ENCODE peak calls at places on chromosomes 11 and 22, in nine cellular contexts. K is H1; X is activated T-cell treated with anti-CD3 and anti-CD28 coated beads for 24 hours; A is T-cell; N is activated CD8-positive, alpha-beta memory T cell treated with anti-CD3 and anti-CD28 coated beads, Interleukin-2, amount 50 U/mL, for 4 hours; G is NCI-H2029; V is anterior cingulate cortex; M is epithelial cell of proximal tubule; Y is activated naive CD4-positive, alpha-beta T cell treated with anti-CD3 and anti-CD28 coated beads, Interleukin-2, amount 10 ng/mL, durations not matched to agents 7 days and 5 days. D is an unnamed sample.

GRCh38 chr11:50170115-50170514 is 137.4 kb downstream of the OR4C45 start:
- DNase-seq in K (no peak), A (no peak), Y (no peak), M (no peak), V (no peak), X (no peak), G (no peak), N (no peak), D (no peak)

GRCh38 chr11:115920841-115921480 is 416.7 kb upstream of the CADM1 start:
- DNase-seq in V (no peak), N (no peak), K (no peak), Y (no peak), M (peak), G (no peak), A (no peak), X (no peak), D (no peak)

GRCh38 chr11:69656536-69657455 is 15.8 kb downstream of the CCND1 start:
- DNase-seq in A (no peak), Y (no peak), K (peak), X (no peak), V (no peak), M (no peak), G (no peak), N (no peak), D (no peak)

GRCh38 chr11:70699294-70700221 is 301.2 kb downstream of the CTTN start:
- DNase-seq in N (no peak), X (no peak), G (no peak), M (no peak), A (no peak), V (no peak), Y (no peak), K (no peak), D (no peak)

GRCh38 chr11:9575531-9576240 is 2.2 kb downstream of the WEE1 start:
- DNase-seq in A (no peak), X (no peak), V (no peak), K (no peak), N (no peak), M (no peak), Y (no peak), G (no peak), D (no peak)

GRCh38 chr11:46729110-46730027 is 10.4 kb downstream of the F2 start:
- DNase-seq in V (no peak), X (no peak), A (no peak), N (no peak), Y (no peak), M (no peak), G (no peak), K (no peak), D (no peak)

GRCh38 chr11:44923796-44924195 is 26.9 kb downstream of the TP53I11 start:
- DNase-seq in A (no peak), G (no peak), M (no peak), Y (no peak), V (no peak), K (no peak), X (no peak), N (no peak), D (no peak)

GRCh38 chr22:38802671-38803121 is 8.8 kb upstream of the DNAL4 start:
- DNase-seq in A (no peak), X (no peak), Y (no peak), K (peak), V (no peak), N (no peak), M (peak), G (no peak), D (peak)

GRCh38 chr11:74169736-74170458 is 905 bp downstream of the C2CD3 start:
- DNase-seq in K (no peak), G (no peak), X (peak), M (no peak), Y (no peak), A (no peak), N (no peak), V (no peak), D (no peak)

GRCh38 chr11:46722566-46723358 is 3.7 kb downstream of the F2 start:
- DNase-seq in M (no peak), G (no peak), Y (no peak), K (no peak), N (no peak), A (no peak), X (no peak), V (no peak), D (no peak)

GRCh38 chr11:2794947-2795346 is 90.6 kb downstream of the CDKN1C start:
- DNase-seq in G (no peak), Y (peak), N (peak), A (no peak), M (no peak), K (no peak), X (no peak), V (no peak), D (no peak)

GRCh38 chr11:35393093-35393492 is 26.3 kb downstream of the SLC1A2 start:
- DNase-seq in Y (no peak), V (no peak), N (no peak), A (no peak), X (no peak), M (no peak), K (no peak), G (no peak), D (no peak)

GRCh38 chr22:27224485-27225364 is 567.3 kb downstream of the MIAT start:
- DNase-seq in V (no peak), K (no peak), A (no peak), G (no peak), X (no peak), Y (no peak), N (no peak), M (no peak), D (no peak)

GRCh38 chr22:47777426-47777825 is 1015.0 kb downstream of the TBC1D22A start:
- DNase-seq in V (no peak), K (no peak), N (no peak), X (no peak), M (no peak), G (no peak), A (no peak), Y (no peak), D (no peak)

GRCh38 chr11:78048561-78048960 is 15.1 kb upstream of the THRSP start:
- DNase-seq in N (no peak), V (no peak), A (no peak), X (no peak), M (no peak), Y (no peak), G (no peak), K (no peak), D (no peak)

GRCh38 chr11:63862923-63863322 is 24.0 kb downstream of the MARK2 start:
- DNase-seq in K (no peak), A (no peak), V (no peak), Y (no peak), X (no peak), N (no peak), G (no peak), M (no peak), D (no peak)

GRCh38 chr22:46033256-46034200 is 56.6 kb upstream of the WNT7B start:
- DNase-seq in Y (no peak), N (no peak), M (no peak), A (no peak), G (no peak), K (no peak), X (no peak), V (no peak), D (no peak)

GRCh38 chr22:42515896-42516295 is 3.7 kb downstream of the RRP7A start:
- DNase-seq in K (no peak), Y (no peak), X (no peak), N (no peak), V (no peak), A (no peak), G (no peak), M (no peak), D (no peak)

D was measured in HCEC 1CT.